ENCODE peak calls at places on chromosome 9, in six cellular contexts. One of them, this sample, is unnamed.

GRCh38 chr9:69818946-69819345 is 1.7 kb upstream of the CFAP95 start:
- DNase-seq in left ventricle myocardium inferior: no peak
- DNase-seq in lower leg skin: no peak
- DNase-seq in lung: no peak
- DNase-seq in kidney: no peak
- DNase-seq in A549: no peak
- DNase-seq in this sample: peak; percentile 57

GRCh38 chr9:99433555-99433954 is 211.5 kb downstream of the SEC61B start:
- DNase-seq in left ventricle myocardium inferior: no peak
- DNase-seq in lower leg skin: peak; percentile 89
- DNase-seq in lung: peak; percentile 74
- DNase-seq in kidney: peak; percentile 64
- DNase-seq in A549: peak; percentile 63
- DNase-seq in this sample: peak; percentile 59

GRCh38 chr9:34417734-34418133 is 40.6 kb downstream of the FAM219A start:
- DNase-seq in left ventricle myocardium inferior: no peak
- DNase-seq in lower leg skin: no peak
- DNase-seq in lung: no peak
- DNase-seq in kidney: no peak
- DNase-seq in A549: no peak
- DNase-seq in this sample: no peak

GRCh38 chr9:20623748-20624124 is 1.4 kb upstream of the MLLT3 start:
- DNase-seq in left ventricle myocardium inferior: no peak
- DNase-seq in lower leg skin: no peak
- DNase-seq in lung: no peak
- DNase-seq in kidney: no peak
- DNase-seq in A549: peak; percentile 8
- DNase-seq in this sample: no peak

GRCh38 chr9:92292338-92293074 is 991 bp downstream of the IARS1 start:
- DNase-seq in left ventricle myocardium inferior: no peak
- DNase-seq in lower leg skin: no peak
- DNase-seq in lung: no peak
- DNase-seq in kidney: no peak
- DNase-seq in A549: peak; percentile 7
- DNase-seq in this sample: no peak

GRCh38 chr9:13899924-13900323 is 414.0 kb downstream of the NFIB start:
- DNase-seq in left ventricle myocardium inferior: no peak
- DNase-seq in lower leg skin: no peak
- DNase-seq in lung: no peak
- DNase-seq in kidney: no peak
- DNase-seq in A549: no peak
- DNase-seq in this sample: no peak

GRCh38 chr9:87497604-87498045 is at the start of gene DAPK1:
- DNase-seq in left ventricle myocardium inferior: peak; percentile 58
- DNase-seq in lower leg skin: peak; percentile 90
- DNase-seq in lung: peak; percentile 69
- DNase-seq in kidney: peak; percentile 91
- DNase-seq in A549: peak; percentile 83
- DNase-seq in this sample: peak; percentile 32

GRCh38 chr9:14372437-14373318 is 58.7 kb upstream of the NFIB start:
- DNase-seq in left ventricle myocardium inferior: peak; percentile 51
- DNase-seq in lower leg skin: no peak
- DNase-seq in lung: no peak
- DNase-seq in kidney: no peak
- DNase-seq in A549: peak; percentile 52
- DNase-seq in this sample: peak; percentile 73

GRCh38 chr9:74742792-74743389 is 144.8 kb downstream of the TRPM6 start:
- DNase-seq in left ventricle myocardium inferior: no peak
- DNase-seq in lower leg skin: no peak
- DNase-seq in lung: no peak
- DNase-seq in kidney: no peak
- DNase-seq in A549: peak; percentile 15
- DNase-seq in this sample: peak; percentile 54

GRCh38 chr9:4862506-4863250 is 69.9 kb downstream of the RCL1 start:
- DNase-seq in left ventricle myocardium inferior: no peak
- DNase-seq in lower leg skin: no peak
- DNase-seq in lung: no peak
- DNase-seq in kidney: peak; percentile 51
- DNase-seq in A549: no peak
- DNase-seq in this sample: no peak

GRCh38 chr9:68914751-68915150 is 99.2 kb downstream of the PRKACG start:
- DNase-seq in left ventricle myocardium inferior: no peak
- DNase-seq in lower leg skin: no peak
- DNase-seq in lung: no peak
- DNase-seq in kidney: no peak
- DNase-seq in A549: no peak
- DNase-seq in this sample: no peak

GRCh38 chr9:113675475-113675941 is 200.6 kb upstream of the ZNF618 start:
- DNase-seq in left ventricle myocardium inferior: peak; percentile 67
- DNase-seq in lower leg skin: peak; percentile 95
- DNase-seq in lung: peak; percentile 58
- DNase-seq in kidney: peak; percentile 81
- DNase-seq in A549: no peak
- DNase-seq in this sample: peak; percentile 96

GRCh38 chr9:26033346-26033745 is 355.1 kb upstream of the TUSC1 start:
- DNase-seq in left ventricle myocardium inferior: no peak
- DNase-seq in lower leg skin: no peak
- DNase-seq in lung: no peak
- DNase-seq in kidney: no peak
- DNase-seq in A549: no peak
- DNase-seq in this sample: no peak

GRCh38 chr9:104094534-104095020 is 468 bp downstream of the SMC2 start:
- DNase-seq in left ventricle myocardium inferior: no peak
- DNase-seq in lower leg skin: no peak
- DNase-seq in lung: no peak
- DNase-seq in kidney: no peak
- DNase-seq in A549: peak; percentile 11
- DNase-seq in this sample: no peak

DNA sequence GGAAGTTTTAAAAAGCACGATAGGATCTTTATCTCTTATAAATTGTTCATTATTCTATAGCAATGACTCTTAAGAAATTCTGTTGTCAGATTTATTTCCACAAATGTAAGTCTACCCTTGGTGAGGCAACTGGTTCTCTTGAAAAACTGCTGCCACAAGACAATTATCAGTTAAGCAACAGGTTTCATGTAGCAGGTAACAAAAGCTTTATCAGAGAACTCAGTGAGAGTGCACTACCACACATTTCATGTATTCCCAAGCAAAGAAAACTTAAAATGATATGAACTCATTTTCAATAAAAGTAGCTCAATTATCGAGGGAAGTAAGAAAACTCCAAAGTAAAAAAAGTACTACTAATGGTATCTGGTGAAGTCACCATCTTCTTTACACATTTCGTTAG is 9.4 kb downstream of the NR6A1 start:
- DNase-seq in left ventricle myocardium inferior: no peak
- DNase-seq in lower leg skin: no peak
- DNase-seq in lung: no peak
- DNase-seq in kidney: no peak
- DNase-seq in A549: no peak
- DNase-seq in this sample: no peak
- TF ChIP-seq CTCF in left ventricle myocardium inferior: no peak
- TF ChIP-seq CTCF in lower leg skin: no peak
- TF ChIP-seq CTCF in lung: no peak
- TF ChIP-seq CTCF in kidney: no peak
- TF ChIP-seq CTCF in A549: no peak
- TF ChIP-seq CTCF in this sample: no peak

DNA sequence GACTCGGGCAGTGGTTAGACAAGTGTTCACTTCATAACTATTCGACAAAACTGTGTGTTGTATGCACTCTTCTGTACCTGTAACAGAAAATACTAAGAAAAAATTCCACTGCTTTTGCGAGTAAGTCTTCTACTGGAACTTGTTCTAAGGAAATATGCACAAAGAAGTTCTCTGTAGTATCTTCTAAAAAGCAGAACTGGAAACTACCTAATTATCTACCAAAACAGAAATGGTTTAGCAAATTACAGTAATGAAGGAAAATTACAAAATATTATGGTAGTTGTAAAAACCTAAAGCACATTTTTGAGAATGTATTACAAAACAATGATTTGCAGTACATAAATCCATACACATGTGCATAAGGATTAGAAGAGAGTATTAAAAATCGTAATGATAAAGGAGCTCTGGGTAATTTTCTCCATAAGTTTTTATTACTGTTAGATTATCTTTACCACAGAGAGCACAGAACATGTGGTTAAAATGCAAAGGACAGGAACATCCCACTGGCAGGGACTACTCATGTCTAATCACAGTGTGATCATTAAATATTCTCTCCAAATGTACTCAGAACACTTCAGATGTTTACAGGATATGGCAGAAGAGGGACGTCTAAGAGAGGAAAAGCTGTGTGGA is 35.8 kb downstream of the FBXW2 start:
- DNase-seq in left ventricle myocardium inferior: no peak
- DNase-seq in lower leg skin: no peak
- DNase-seq in lung: no peak
- DNase-seq in kidney: no peak
- DNase-seq in A549: no peak
- DNase-seq in this sample: no peak
- H3K4me3 ChIP-seq in left ventricle myocardium inferior: no peak overlapping the region
- H3K4me3 ChIP-seq in lower leg skin: no peak overlapping the region
- H3K4me3 ChIP-seq in lung: no peak overlapping the region
- H3K4me3 ChIP-seq in kidney: no peak overlapping the region
- H3K4me3 ChIP-seq in A549: no peak overlapping the region
- H3K4me3 ChIP-seq in this sample: no peak overlapping the region

DNA sequence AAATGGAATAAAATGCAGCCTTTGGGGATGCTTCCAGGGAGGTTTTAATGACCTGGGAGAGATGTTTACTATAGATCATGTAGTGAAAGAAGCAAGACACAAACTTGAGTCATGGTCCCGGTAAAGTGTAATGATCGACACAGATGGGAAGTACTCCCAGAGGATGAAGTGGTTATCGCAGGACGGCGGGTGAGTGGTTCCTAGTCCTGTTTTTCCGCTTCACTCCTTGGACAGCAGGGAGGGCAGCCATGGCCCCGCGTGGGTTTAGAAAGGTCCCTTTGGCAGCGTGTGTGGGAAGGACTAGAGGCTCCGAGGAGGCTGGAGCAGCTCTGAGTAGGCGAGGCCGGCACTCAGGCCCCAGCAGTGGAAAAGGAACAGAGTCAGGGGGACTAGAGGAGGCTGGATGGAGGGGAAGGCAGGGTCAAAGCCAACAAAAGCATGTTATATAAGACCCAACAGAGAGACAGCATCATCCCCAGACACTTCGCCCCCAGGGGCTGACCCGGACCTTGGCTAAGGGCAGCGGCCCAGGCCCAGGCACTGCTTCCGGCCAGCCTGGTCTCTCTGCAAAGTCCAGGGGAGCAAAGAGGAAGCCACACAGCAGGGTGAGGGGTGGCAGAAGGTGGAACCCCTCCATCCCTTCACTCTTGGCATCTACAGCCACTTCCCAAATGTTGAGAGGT is 49.1 kb upstream of the STXBP1 start:
- DNase-seq in left ventricle myocardium inferior: no peak
- DNase-seq in lower leg skin: no peak
- DNase-seq in lung: no peak
- DNase-seq in kidney: no peak
- DNase-seq in A549: peak; percentile 71
- DNase-seq in this sample: peak; percentile 79
- TF ChIP-seq CTCF in left ventricle myocardium inferior: peak; percentile 22
- TF ChIP-seq CTCF in lower leg skin: no peak
- TF ChIP-seq CTCF in lung: no peak
- TF ChIP-seq CTCF in kidney: no peak
- TF ChIP-seq CTCF in A549: no peak
- TF ChIP-seq CTCF in this sample: peak; percentile 11

GRCh38 chr9:88994820-88995180 is 3.5 kb downstream of the S1PR3 start:
- DNase-seq in left ventricle myocardium inferior: no peak
- DNase-seq in lower leg skin: no peak
- DNase-seq in lung: no peak
- DNase-seq in kidney: no peak
- DNase-seq in A549: no peak
- DNase-seq in this sample: no peak
- H3K4me3 ChIP-seq in left ventricle myocardium inferior: peak overlapping the region; percentile 86
- H3K4me3 ChIP-seq in lower leg skin: no peak overlapping the region
- H3K4me3 ChIP-seq in lung: no peak overlapping the region
- H3K4me3 ChIP-seq in kidney: no peak overlapping the region
- H3K4me3 ChIP-seq in A549: no peak overlapping the region
- H3K4me3 ChIP-seq in this sample: peak overlapping the region; percentile 65

GRCh38 chr9:88874391-88874790 is 116.9 kb upstream of the S1PR3 start:
- DNase-seq in left ventricle myocardium inferior: no peak
- DNase-seq in lower leg skin: no peak
- DNase-seq in lung: no peak
- DNase-seq in kidney: no peak
- DNase-seq in A549: no peak
- DNase-seq in this sample: peak; percentile 17
- TF ChIP-seq CTCF in left ventricle myocardium inferior: peak; percentile 54
- TF ChIP-seq CTCF in lower leg skin: no peak
- TF ChIP-seq CTCF in lung: no peak
- TF ChIP-seq CTCF in kidney: no peak
- TF ChIP-seq CTCF in A549: no peak
- TF ChIP-seq CTCF in this sample: peak; percentile 29

GRCh38 chr9:122477346-122477745 is 380 bp downstream of the OR1J1 start:
- DNase-seq in left ventricle myocardium inferior: no peak
- DNase-seq in lower leg skin: no peak
- DNase-seq in lung: no peak
- DNase-seq in kidney: no peak
- DNase-seq in A549: no peak
- DNase-seq in this sample: no peak
- H3K4me3 ChIP-seq in left ventricle myocardium inferior: no peak overlapping the region
- H3K4me3 ChIP-seq in lower leg skin: no peak overlapping the region
- H3K4me3 ChIP-seq in lung: no peak overlapping the region
- H3K4me3 ChIP-seq in kidney: no peak overlapping the region
- H3K4me3 ChIP-seq in A549: no peak overlapping the region
- H3K4me3 ChIP-seq in this sample: no peak overlapping the region